ENCODE peak calls at places on chromosome 16, in six cellular contexts. V, E, J, H, X and L are unnamed samples.

GRCh38 chr16:75238132-75238852 is 13.1 kb downstream of the BCAR1 start:
- DNase-seq in J (no peak), E (peak; percentile 89), X (no peak), V (no peak), H (no peak), L (peak; percentile 15)

GRCh38 chr16:63714876-63715275 is 1407.0 kb downstream of the CDH11 start:
- DNase-seq in E (no peak), X (no peak), H (no peak), J (no peak), V (no peak), L (peak; percentile 46)

GRCh38 chr16:89476811-89477261 is 13.5 kb downstream of the ANKRD11 start:
- DNase-seq in X (no peak), H (no peak), V (no peak), E (no peak), J (no peak), L (no peak)

GRCh38 chr16:3112058-3112880 is at the start of gene ZNF205:
- DNase-seq in V (peak; percentile 61), X (peak; percentile 88), J (peak; percentile 85), H (peak; percentile 92), E (peak; percentile 70), L (peak; percentile 88)

GRCh38 chr16:79648846-79649245 is 48.3 kb upstream of the MAF start:
- DNase-seq in J (no peak), X (no peak), H (no peak), V (no peak), E (no peak), L (no peak)

GRCh38 chr16:53456625-53457024 is 22.4 kb downstream of the RBL2 start:
- DNase-seq in H (no peak), X (no peak), E (no peak), J (no peak), V (no peak), L (no peak)

GRCh38 chr16:3377917-3378316 is 22.2 kb downstream of the OR2C1 start:
- DNase-seq in X (no peak), H (no peak), J (no peak), V (no peak), E (peak; percentile 72), L (no peak)

GRCh38 chr16:53111078-53111776 is 56.4 kb downstream of the CHD9 start:
- DNase-seq in E (no peak), V (no peak), H (no peak), X (no peak), J (no peak), L (no peak)

GRCh38 chr16:53565300-53565699 is 62.3 kb upstream of the AKTIP start:
- DNase-seq in E (no peak), J (no peak), H (no peak), X (no peak), V (no peak), L (no peak)

GRCh38 chr16:82152192-82152591 is 17.8 kb downstream of the MPHOSPH6 start:
- DNase-seq in X (no peak), J (no peak), H (no peak), V (no peak), E (no peak), L (no peak)

GRCh38 chr16:57873218-57873617 is 70.9 kb upstream of the KIFC3 start:
- DNase-seq in J (no peak), H (peak; percentile 64), V (no peak), X (no peak), E (no peak), L (peak; percentile 54)

GRCh38 chr16:13307861-13308260 is 406.5 kb downstream of the SHISA9 start:
- DNase-seq in E (no peak), X (no peak), V (no peak), H (no peak), J (no peak), L (no peak)

GRCh38 chr16:79767597-79768280 is 167.2 kb upstream of the MAF start:
- DNase-seq in E (peak; percentile 40), J (peak; percentile 24), V (no peak), X (no peak), H (no peak), L (peak; percentile 14)

GRCh38 chr16:30417447-30418349 is 10.3 kb downstream of the ZNF771 start:
- DNase-seq in H (peak; percentile 86), J (peak; percentile 98), X (no peak), V (peak; percentile 96), E (no peak), L (peak; percentile 88)

GRCh38 chr16:81265658-81266451 is 27.4 kb downstream of the BCO1 start:
- DNase-seq in J (no peak), X (no peak), V (no peak), E (no peak), H (no peak), L (no peak)

GRCh38 chr16:27344707-27345106 is 30.9 kb downstream of the IL4R start:
- DNase-seq in H (no peak), E (no peak), V (no peak), X (peak; percentile 2), J (no peak), L (no peak)

GRCh38 chr16:68700120-68700519 is 37.0 kb upstream of the CDH1 start:
- DNase-seq in E (peak; percentile 15), X (no peak), H (no peak), V (peak; percentile 47), J (no peak), L (no peak)

GRCh38 chr16:4218202-4218601 is 23.7 kb downstream of the SRL start:
- DNase-seq in J (no peak), X (no peak), E (no peak), H (no peak), V (no peak), L (no peak)

GRCh38 chr16:12805091-12805490 is 1.4 kb upstream of the CPPED1 start:
- DNase-seq in E (no peak), V (no peak), H (no peak), J (no peak), X (no peak), L (no peak)

GRCh38 chr16:4505356-4506153 is 29.4 kb downstream of the HMOX2 start:
- DNase-seq in X (no peak), H (no peak), V (no peak), E (no peak), J (no peak), L (no peak)

GRCh38 chr16:48117217-48118105 is 38.3 kb downstream of the ABCC12 start:
- DNase-seq in X (peak; percentile 98), J (peak; percentile 81), E (peak; percentile 81), V (peak; percentile 37), H (peak; percentile 97), L (peak; percentile 93)

GRCh38 chr16:13014516-13014915 is 113.1 kb downstream of the SHISA9 start:
- DNase-seq in E (peak; percentile 54), H (no peak), V (no peak), J (no peak), X (no peak), L (peak; percentile 45)

GRCh38 chr16:30896203-30896889 is at the start of gene CTF1:
- DNase-seq in X (peak; percentile 86), V (peak; percentile 66), H (peak; percentile 89), E (peak; percentile 39), J (no peak), L (peak; percentile 77)

GRCh38 chr16:26510924-26511323 is 555.8 kb upstream of the C16orf82 start:
- DNase-seq in X (no peak), V (no peak), H (no peak), E (no peak), J (no peak), L (no peak)

GRCh38 chr16:50457979-50458461 is 89.2 kb upstream of the BRD7 start:
- DNase-seq in X (no peak), J (no peak), H (no peak), V (no peak), E (no peak), L (no peak)
- TF ChIP-seq JUN in X (no peak), J (no peak), H (no peak), V (no peak), E (no peak), L (no peak)

GRCh38 chr16:46690281-46691178 is 1.1 kb downstream of the ORC6 start:
- DNase-seq in V (peak; percentile 25), E (peak; percentile 79), X (no peak), H (no peak), J (no peak), L (no peak)
- TF ChIP-seq JUN in V (no peak), E (no peak), X (no peak), H (no peak), J (no peak), L (no peak)

GRCh38 chr16:9050102-9050830 is 41.2 kb upstream of the HAPSTR1 start:
- DNase-seq in X (peak; percentile 64), V (no peak), H (peak; percentile 87), E (peak; percentile 52), J (peak; percentile 41), L (peak; percentile 84)
- TF ChIP-seq JUN in X (no peak), V (no peak), H (peak; percentile 71), E (no peak), J (no peak), L (no peak)

GRCh38 chr16:52070341-52071057 is 476.4 kb downstream of the TOX3 start:
- DNase-seq in E (no peak), V (no peak), X (no peak), J (no peak), H (no peak), L (no peak)
- TF ChIP-seq JUN in E (no peak), V (no peak), X (no peak), J (no peak), H (no peak), L (no peak)

GRCh38 chr16:1749152-1750117 is 21.9 kb downstream of the NME3 start:
- DNase-seq in J (no peak), H (no peak), X (no peak), V (no peak), E (no peak), L (no peak)

GRCh38 chr16:1752853-1753252 is 18.5 kb downstream of the NME3 start:
- DNase-seq in J (no peak), V (no peak), H (no peak), X (no peak), E (no peak), L (no peak)

GRCh38 chr16:1747934-1748333 is 23.4 kb downstream of the NME3 start:
- DNase-seq in J (no peak), E (no peak), H (no peak), V (no peak), X (no peak), L (no peak)

GRCh38 chr16:1754204-1754603 is 17.1 kb downstream of the NME3 start:
- DNase-seq in X (no peak), E (no peak), V (no peak), J (no peak), H (no peak), L (no peak)

GRCh38 chr16:1751946-1752345 is 19.4 kb downstream of the NME3 start:
- DNase-seq in X (no peak), H (no peak), J (no peak), E (no peak), V (no peak), L (no peak)
- TF ChIP-seq JUN in X (no peak), H (no peak), J (no peak), E (no peak), V (no peak), L (no peak)

DNA sequence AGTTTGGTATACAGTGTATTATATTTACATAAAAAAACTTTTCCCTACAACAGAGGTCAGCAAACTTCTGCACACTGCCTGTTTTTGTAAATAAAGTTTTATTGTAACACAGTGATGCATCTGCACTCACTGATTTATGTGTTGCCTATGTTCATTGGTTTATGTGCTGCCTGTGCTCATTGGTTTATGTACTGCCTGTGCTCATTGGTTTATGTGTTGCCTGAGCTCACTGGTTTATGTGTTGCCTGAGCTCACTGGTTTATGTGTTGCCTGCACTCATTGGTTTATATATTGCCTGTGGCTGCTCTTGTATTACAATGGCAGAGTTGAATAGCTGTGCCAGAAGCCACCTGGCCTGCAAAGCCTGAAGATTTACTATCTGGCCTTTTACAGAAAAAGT is 81.6 kb downstream of the MYH11 start:
- DNase-seq in E (no peak), X (no peak), H (no peak), V (peak; percentile 13), J (peak; percentile 68), L (no peak)
- TF ChIP-seq JUN in E (no peak), X (no peak), H (no peak), V (no peak), J (no peak), L (no peak)

GRCh38 chr16:25060920-25061319 is 45.8 kb upstream of the ARHGAP17 start:
- DNase-seq in H (no peak), J (no peak), E (no peak), X (no peak), V (no peak), L (no peak)
- TF ChIP-seq JUN in H (no peak), J (no peak), E (no peak), X (no peak), V (no peak), L (no peak)